ENCODE peak calls at places on chromosomes 12 and 14, in five cellular contexts. One of them, this sample, is unnamed.

GRCh38 chr14:37034410-37035285 is 137.8 kb downstream of the SLC25A21 start:
- DNase-seq in body of pancreas: no peak
- DNase-seq in esophagus squamous epithelium: no peak
- DNase-seq in ovary: no peak
- DNase-seq in A549: no peak
- DNase-seq in this sample: no peak

GRCh38 chr12:57175428-57176138 is 28.2 kb upstream of the LRP1-AS start:
- DNase-seq in body of pancreas: peak; percentile 76
- DNase-seq in esophagus squamous epithelium: no peak
- DNase-seq in ovary: peak; percentile 89
- DNase-seq in A549: peak; percentile 79
- DNase-seq in this sample: peak; percentile 82

GRCh38 chr12:9750276-9751203 is 10.2 kb downstream of the CD69 start:
- DNase-seq in body of pancreas: peak; percentile 36
- DNase-seq in esophagus squamous epithelium: no peak
- DNase-seq in ovary: peak; percentile 23
- DNase-seq in A549: peak; percentile 74
- DNase-seq in this sample: peak; percentile 51

GRCh38 chr14:49677643-49678042 is 10.4 kb downstream of the POLE2 start:
- DNase-seq in body of pancreas: no peak
- DNase-seq in esophagus squamous epithelium: no peak
- DNase-seq in ovary: no peak
- DNase-seq in A549: peak; percentile 33
- DNase-seq in this sample: no peak

GRCh38 chr14:95237956-95238355 is 80.6 kb upstream of the DICER1 start:
- DNase-seq in body of pancreas: no peak
- DNase-seq in esophagus squamous epithelium: no peak
- DNase-seq in ovary: no peak
- DNase-seq in A549: no peak
- DNase-seq in this sample: peak; percentile 37

GRCh38 chr14:85813040-85813439 is 283.1 kb downstream of the FLRT2 start:
- DNase-seq in body of pancreas: no peak
- DNase-seq in esophagus squamous epithelium: no peak
- DNase-seq in ovary: no peak
- DNase-seq in A549: no peak
- DNase-seq in this sample: no peak

GRCh38 chr14:49424436-49425331 is 161.5 kb downstream of the RPS29 start:
- DNase-seq in body of pancreas: no peak
- DNase-seq in esophagus squamous epithelium: no peak
- DNase-seq in ovary: no peak
- DNase-seq in A549: no peak
- DNase-seq in this sample: no peak

GRCh38 chr14:23727566-23728335 is 91.6 kb downstream of the DHRS2 start:
- DNase-seq in body of pancreas: no peak
- DNase-seq in esophagus squamous epithelium: no peak
- DNase-seq in ovary: no peak
- DNase-seq in A549: peak; percentile 63
- DNase-seq in this sample: no peak

GRCh38 chr12:52606581-52607241 is 5.4 kb upstream of the KRT72 start:
- DNase-seq in body of pancreas: no peak
- DNase-seq in esophagus squamous epithelium: no peak
- DNase-seq in ovary: no peak
- DNase-seq in A549: no peak
- DNase-seq in this sample: no peak

GRCh38 chr14:100402631-100403030 is 79.5 kb downstream of the SLC25A47 start:
- DNase-seq in body of pancreas: no peak
- DNase-seq in esophagus squamous epithelium: no peak
- DNase-seq in ovary: no peak
- DNase-seq in A549: no peak
- DNase-seq in this sample: no peak

GRCh38 chr12:107503129-107503850 is 182.3 kb upstream of the PWP1 start:
- DNase-seq in body of pancreas: no peak
- DNase-seq in esophagus squamous epithelium: no peak
- DNase-seq in ovary: no peak
- DNase-seq in A549: no peak
- DNase-seq in this sample: no peak

GRCh38 chr12:29320295-29321090 is 60.5 kb downstream of the ERGIC2 start:
- DNase-seq in body of pancreas: no peak
- DNase-seq in esophagus squamous epithelium: no peak
- DNase-seq in ovary: no peak
- DNase-seq in A549: no peak
- DNase-seq in this sample: no peak

GRCh38 chr14:57889245-57889644 is 23.4 kb upstream of the SLC35F4 start:
- DNase-seq in body of pancreas: peak; percentile 66
- DNase-seq in esophagus squamous epithelium: no peak
- DNase-seq in ovary: peak; percentile 13
- DNase-seq in A549: no peak
- DNase-seq in this sample: peak; percentile 32

GRCh38 chr14:31207287-31207745 is 277 bp downstream of the HECTD1 start:
- DNase-seq in body of pancreas: no peak
- DNase-seq in esophagus squamous epithelium: no peak
- DNase-seq in ovary: no peak
- DNase-seq in A549: no peak
- DNase-seq in this sample: no peak

GRCh38 chr14:31209605-31210004 is 2.0 kb upstream of the HECTD1 start:
- DNase-seq in body of pancreas: no peak
- DNase-seq in esophagus squamous epithelium: no peak
- DNase-seq in ovary: no peak
- DNase-seq in A549: no peak
- DNase-seq in this sample: no peak

GRCh38 chr14:31208546-31209424 is 1.2 kb upstream of the HECTD1 start:
- DNase-seq in body of pancreas: no peak
- DNase-seq in esophagus squamous epithelium: no peak
- DNase-seq in ovary: peak; percentile 29
- DNase-seq in A549: no peak
- DNase-seq in this sample: no peak

GRCh38 chr14:31206536-31207286 is 882 bp downstream of the HECTD1 start:
- DNase-seq in body of pancreas: peak; percentile 49
- DNase-seq in esophagus squamous epithelium: no peak
- DNase-seq in ovary: no peak
- DNase-seq in A549: no peak
- DNase-seq in this sample: peak; percentile 58

GRCh38 chr14:31207746-31208545 is at the start of gene HECTD1:
- DNase-seq in body of pancreas: peak; percentile 90
- DNase-seq in esophagus squamous epithelium: peak; percentile 46
- DNase-seq in ovary: peak; percentile 94
- DNase-seq in A549: peak; percentile 85
- DNase-seq in this sample: peak; percentile 94
- TF ChIP-seq POLR2A in body of pancreas: peak; percentile 96
- TF ChIP-seq POLR2A in esophagus squamous epithelium: peak; percentile 48
- TF ChIP-seq POLR2A in ovary: peak; percentile 24
- TF ChIP-seq POLR2A in A549: peak; percentile 95
- TF ChIP-seq POLR2A in this sample: peak; percentile 40

GRCh38 chr14:98904677-98905076 is 367.3 kb downstream of the BCL11B start:
- DNase-seq in body of pancreas: no peak
- DNase-seq in esophagus squamous epithelium: no peak
- DNase-seq in ovary: no peak
- DNase-seq in A549: no peak
- DNase-seq in this sample: no peak
- H3K4me1 ChIP-seq in body of pancreas: peaks cover 8% of the 10 kb centered on the region
- H3K4me1 ChIP-seq in esophagus squamous epithelium: peaks cover 72% of the 10 kb centered on the region
- H3K4me1 ChIP-seq in ovary: peaks cover 1% of the 10 kb centered on the region
- H3K4me1 ChIP-seq in A549: peaks cover 74% of the 10 kb centered on the region
- H3K4me1 ChIP-seq in this sample: no peaks in the 10 kb centered on the region

GRCh38 chr14:105582639-105583038 is 56.3 kb downstream of the TMEM121 start:
- DNase-seq in body of pancreas: no peak
- DNase-seq in esophagus squamous epithelium: no peak
- DNase-seq in ovary: no peak
- DNase-seq in A549: no peak
- DNase-seq in this sample: no peak
- TF ChIP-seq POLR2A in body of pancreas: no peak
- TF ChIP-seq POLR2A in esophagus squamous epithelium: no peak
- TF ChIP-seq POLR2A in ovary: no peak
- TF ChIP-seq POLR2A in A549: no peak
- TF ChIP-seq POLR2A in this sample: no peak

GRCh38 chr12:2299207-2299606 is 246.4 kb downstream of the CACNA1C start:
- DNase-seq in body of pancreas: peak; percentile 35
- DNase-seq in esophagus squamous epithelium: no peak
- DNase-seq in ovary: no peak
- DNase-seq in A549: no peak
- DNase-seq in this sample: no peak
- H3K4me1 ChIP-seq in body of pancreas: no peaks in the 10 kb centered on the region
- H3K4me1 ChIP-seq in esophagus squamous epithelium: peaks cover 56% of the 10 kb centered on the region
- H3K4me1 ChIP-seq in ovary: peaks cover 12% of the 10 kb centered on the region
- H3K4me1 ChIP-seq in A549: no peaks in the 10 kb centered on the region
- H3K4me1 ChIP-seq in this sample: peaks cover 66% of the 10 kb centered on the region

DNA sequence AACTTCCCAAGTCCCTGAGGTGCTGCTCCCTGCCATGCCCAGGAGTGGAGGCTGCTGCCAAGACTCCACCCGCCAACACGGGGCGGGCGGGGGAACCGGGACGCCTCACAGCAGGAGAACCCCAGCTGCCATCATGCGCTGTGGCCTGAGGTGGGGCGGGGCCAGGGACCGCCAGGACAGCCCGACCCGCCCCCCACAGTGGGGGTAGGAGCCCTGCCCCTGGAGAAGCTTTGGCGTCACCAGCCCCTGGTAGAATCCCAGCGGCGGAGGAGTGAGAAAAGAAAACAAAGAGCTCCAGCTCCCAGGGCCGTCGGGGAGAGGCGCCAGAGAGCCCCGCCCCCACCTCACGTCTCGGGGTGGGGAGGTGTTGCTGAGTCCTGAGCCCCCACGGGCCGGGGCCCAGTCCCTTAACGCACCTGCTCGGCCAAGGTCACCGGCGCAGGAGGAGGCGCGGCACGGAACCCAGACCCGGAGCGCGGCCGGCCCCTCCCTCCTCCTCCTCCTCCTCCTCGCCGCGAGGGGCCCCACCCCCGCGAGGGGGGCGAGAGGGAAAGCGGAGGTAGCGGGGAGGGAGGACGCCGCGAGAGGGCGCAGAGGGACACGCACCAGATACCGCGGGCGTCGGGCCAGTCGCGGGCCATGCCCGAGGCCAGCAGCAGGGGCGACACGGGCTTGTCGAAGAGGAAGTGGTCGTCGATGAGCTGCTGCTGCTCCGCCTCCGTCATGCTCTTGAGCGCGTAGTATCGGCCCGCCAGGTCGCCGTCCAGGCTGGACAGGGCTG is 1.8 kb downstream of the CKB start:
- DNase-seq in body of pancreas: peak; percentile 90
- DNase-seq in esophagus squamous epithelium: no peak
- DNase-seq in ovary: peak; percentile 86
- DNase-seq in A549: peak; percentile 81
- DNase-seq in this sample: peak; percentile 83
- TF ChIP-seq POLR2A in body of pancreas: peak; percentile 75
- TF ChIP-seq POLR2A in esophagus squamous epithelium: peak; percentile 31
- TF ChIP-seq POLR2A in ovary: peak; percentile 38
- TF ChIP-seq POLR2A in A549: peak; percentile 19
- TF ChIP-seq POLR2A in this sample: no peak

DNA sequence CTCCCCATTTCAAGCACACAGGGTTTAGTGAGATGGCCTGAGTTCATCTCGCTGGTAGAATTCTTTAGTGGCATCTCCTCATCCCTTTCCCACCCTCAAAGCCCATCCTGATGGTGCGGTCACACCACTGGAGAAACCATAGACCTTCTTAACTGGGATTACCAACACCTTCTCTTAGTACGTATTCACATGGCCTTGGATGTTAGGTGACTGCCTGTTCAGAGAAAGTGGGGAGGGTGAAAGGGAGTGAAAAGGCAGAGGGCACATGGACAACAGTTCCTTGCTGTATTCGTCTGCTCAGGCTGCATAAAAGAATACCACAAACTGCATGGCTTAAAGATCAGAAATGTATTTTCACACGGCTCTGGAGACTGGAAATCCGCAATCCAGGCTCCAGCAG is 306.1 kb downstream of the ZFP36L1 start:
- DNase-seq in body of pancreas: no peak
- DNase-seq in esophagus squamous epithelium: no peak
- DNase-seq in ovary: no peak
- DNase-seq in A549: no peak
- DNase-seq in this sample: no peak
- H3K4me1 ChIP-seq in body of pancreas: peaks cover 67% of the 10 kb centered on the region
- H3K4me1 ChIP-seq in esophagus squamous epithelium: peaks cover 49% of the 10 kb centered on the region
- H3K4me1 ChIP-seq in ovary: peaks cover 21% of the 10 kb centered on the region
- H3K4me1 ChIP-seq in A549: peaks cover 28% of the 10 kb centered on the region
- H3K4me1 ChIP-seq in this sample: peaks cover 7% of the 10 kb centered on the region

This sample was measured in heart left ventricle.